ENCODE peak calls at places on chromosome X, in nine cellular contexts. I, X, R, T, K, A, M, P and N are unnamed samples.

GRCh38 chrX:1667566-1667965 is 52.7 kb downstream of the ASMT start:
- DNase-seq in T (no peak), K (no peak), I (no peak), P (no peak), M (no peak), R (no peak), X (no peak), A (no peak), N (no peak)

GRCh38 chrX:8304668-8305067 is 133.6 kb upstream of the VCX2 start:
- DNase-seq in M (no peak), P (no peak), K (no peak), T (no peak), X (no peak), A (no peak), R (no peak), I (no peak), N (no peak)

GRCh38 chrX:46268429-46268828 is 276.8 kb downstream of the ZNF674 start:
- DNase-seq in X (no peak), P (no peak), M (no peak), I (no peak), R (no peak), T (peak; percentile 51), A (no peak), K (no peak), N (no peak)

GRCh38 chrX:139204903-139205667 is 325.5 kb upstream of the F9 start:
- DNase-seq in P (peak; percentile 73), I (peak; percentile 21), X (no peak), K (no peak), R (peak; percentile 46), T (peak; percentile 6), A (peak; percentile 11), M (no peak), N (no peak)

GRCh38 chrX:110041980-110042379 is 39.1 kb downstream of the TMEM164 start:
- DNase-seq in K (no peak), M (no peak), X (no peak), R (no peak), P (no peak), I (no peak), A (no peak), T (no peak), N (no peak)

GRCh38 chrX:153926863-153927685 is 1.0 kb upstream of the ARHGAP4 start:
- DNase-seq in K (no peak), P (peak; percentile 57), R (peak; percentile 32), I (no peak), A (peak; percentile 91), M (no peak), X (peak; percentile 70), T (no peak), N (no peak)

GRCh38 chrX:108088511-108088910 is 2.8 kb downstream of the PSMD10 start:
- DNase-seq in R (no peak), K (no peak), M (no peak), P (no peak), X (no peak), T (no peak), I (no peak), A (no peak), N (no peak)

GRCh38 chrX:45150821-45151220 is 49.9 kb downstream of the DIPK2B start:
- DNase-seq in I (no peak), T (no peak), A (no peak), P (no peak), R (no peak), X (no peak), M (no peak), K (no peak), N (no peak)

GRCh38 chrX:13151806-13152510 is 107.5 kb upstream of the FAM9C start:
- DNase-seq in P (no peak), I (no peak), R (no peak), M (peak; percentile 34), T (no peak), K (no peak), X (no peak), A (no peak), N (no peak)

GRCh38 chrX:150958177-150958576 is 25.0 kb upstream of the HMGB3 start:
- DNase-seq in T (no peak), M (no peak), X (no peak), R (no peak), I (no peak), P (no peak), K (no peak), A (no peak), N (no peak)

GRCh38 chrX:66728818-66729271 is 90.0 kb upstream of the EDA2R start:
- DNase-seq in I (peak; percentile 40), X (no peak), M (peak; percentile 16), P (peak; percentile 32), K (peak; percentile 13), T (peak; percentile 23), A (peak; percentile 34), R (peak; percentile 59), N (no peak)

GRCh38 chrX:83916525-83916924 is 55.6 kb downstream of the CYLC1 start:
- DNase-seq in K (no peak), X (peak; percentile 9), P (no peak), R (no peak), M (no peak), A (no peak), T (no peak), I (no peak), N (no peak)

GRCh38 chrX:146264763-146265375 is 447.2 kb downstream of the SLITRK2 start:
- DNase-seq in K (no peak), I (no peak), P (no peak), X (no peak), A (no peak), R (no peak), M (no peak), T (no peak), N (no peak)

GRCh38 chrX:54950730-54951375 is 30.2 kb downstream of the TRO start:
- DNase-seq in X (peak; percentile 47), P (no peak), I (no peak), M (no peak), K (no peak), T (no peak), A (no peak), R (no peak), N (no peak)

GRCh38 chrX:12975999-12976558 is 1.2 kb downstream of the TMSB4X start:
- DNase-seq in P (peak; percentile 40), I (peak; percentile 48), R (peak; percentile 33), T (peak; percentile 62), M (no peak), A (peak; percentile 65), X (peak; percentile 23), K (no peak), N (no peak)

GRCh38 chrX:96576358-96576757 is 108.3 kb upstream of the DIAPH2 start:
- DNase-seq in R (no peak), X (no peak), I (no peak), K (no peak), A (no peak), T (no peak), M (no peak), P (no peak), N (no peak)

GRCh38 chrX:40012039-40012799 is 85.5 kb downstream of the BCOR start:
- DNase-seq in P (peak; percentile 45), R (no peak), M (no peak), X (no peak), A (no peak), T (peak; percentile 13), K (no peak), I (peak; percentile 58), N (no peak)

GRCh38 chrX:13059676-13060499 is 15.5 kb upstream of the FAM9C start:
- DNase-seq in R (no peak), P (no peak), X (no peak), M (no peak), I (no peak), A (no peak), K (no peak), T (peak; percentile 53), N (no peak)

GRCh38 chrX:154046262-154046771 is 26.6 kb upstream of the IRAK1 start:
- DNase-seq in A (no peak), M (peak; percentile 70), K (no peak), T (no peak), X (peak; percentile 25), P (no peak), R (peak; percentile 78), I (peak; percentile 65), N (peak; percentile 36)

GRCh38 chrX:17930850-17931249 is 69.8 kb upstream of the RAI2 start:
- DNase-seq in K (no peak), I (no peak), A (no peak), R (no peak), M (no peak), X (no peak), T (no peak), P (no peak), N (no peak)
- TF ChIP-seq CTCF in K (no peak), I (no peak), A (no peak), R (no peak), M (no peak), X (no peak), T (no peak), P (no peak), N (no peak)

DNA sequence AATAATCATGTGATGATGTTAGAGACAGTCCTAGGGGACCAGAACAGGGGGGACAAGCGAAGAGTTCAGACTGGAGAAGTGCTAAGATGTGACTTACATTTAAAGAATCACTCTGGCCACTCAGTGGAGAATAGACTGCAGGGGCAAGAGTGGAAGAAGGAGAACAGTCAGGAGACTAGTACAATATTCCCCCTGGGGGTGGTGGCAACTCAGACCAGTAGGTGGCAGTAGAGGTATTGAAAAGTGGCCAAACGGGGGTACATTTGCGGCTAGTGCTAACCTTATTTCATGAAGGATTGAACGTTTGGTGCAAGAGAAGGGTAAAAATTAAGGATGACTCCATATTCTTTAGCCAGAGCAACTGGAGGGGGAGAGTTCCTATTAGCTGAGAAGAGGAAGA is 2.7 kb upstream of the BMX start:
- DNase-seq in R (peak; percentile 50), X (peak; percentile 55), T (peak; percentile 76), I (peak; percentile 25), A (peak; percentile 45), K (no peak), P (peak; percentile 47), M (peak; percentile 3), N (no peak)
- TF ChIP-seq CTCF in R (no peak), X (peak; percentile 72), T (peak; percentile 23), I (no peak), A (peak; percentile 53), K (peak; percentile 48), P (peak; percentile 46), M (peak; percentile 67), N (peak; percentile 46)

DNA sequence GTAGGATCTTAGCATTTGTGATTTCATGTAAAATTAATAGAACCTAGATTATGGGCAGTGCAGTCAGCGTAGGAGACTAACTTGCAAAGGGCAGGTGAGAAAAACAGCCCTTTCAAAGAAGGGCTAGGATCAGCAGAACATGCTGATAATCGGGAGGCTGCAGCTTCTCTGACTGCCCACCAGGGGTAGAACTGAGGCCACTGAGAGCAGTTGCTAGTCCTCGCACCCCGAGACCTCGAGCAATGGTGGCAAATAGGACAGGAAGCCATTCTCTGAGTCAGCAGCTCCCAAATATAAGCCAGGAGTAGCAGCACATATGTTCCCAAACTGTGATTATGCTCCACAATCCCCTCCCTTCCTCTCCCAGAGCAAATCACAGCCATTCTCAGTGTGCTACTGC is 186.4 kb downstream of the MSL3 start:
- DNase-seq in K (peak; percentile 33), R (peak; percentile 27), M (peak; percentile 11), P (no peak), X (no peak), T (peak; percentile 66), A (peak; percentile 28), I (no peak), N (no peak)
- TF ChIP-seq CTCF in K (peak; percentile 57), R (no peak), M (peak; percentile 69), P (no peak), X (no peak), T (peak; percentile 58), A (peak; percentile 38), I (no peak), N (peak; percentile 63)

DNA sequence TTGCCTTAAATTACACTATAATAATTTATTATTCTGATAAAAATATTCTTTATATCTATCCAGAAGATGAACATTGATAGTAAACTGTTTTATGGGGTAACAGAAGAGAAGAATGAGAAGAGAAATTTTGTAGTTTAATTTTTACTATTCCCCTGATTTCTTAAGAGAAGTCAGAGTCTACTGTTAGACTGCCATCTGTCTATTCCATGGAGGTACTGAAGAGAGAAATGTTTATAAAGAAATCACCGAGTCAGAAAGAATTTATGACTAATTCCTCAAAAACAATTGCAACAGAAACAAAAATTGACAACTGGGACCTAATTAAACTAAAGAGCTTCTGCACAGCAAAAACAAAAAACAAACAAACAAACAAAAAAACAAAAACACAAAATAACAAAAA is 149.9 kb downstream of the FGF16 start:
- DNase-seq in X (no peak), T (no peak), R (no peak), K (no peak), A (no peak), I (no peak), M (peak; percentile 2), P (no peak), N (no peak)
- TF ChIP-seq CTCF in X (peak; percentile 47), T (no peak), R (no peak), K (no peak), A (no peak), I (no peak), M (peak; percentile 13), P (no peak), N (no peak)